ENCODE peak calls at places on chromosomes 6 and 20, in eight cellular contexts. B, H, R, A, L, N, X and I are unnamed samples.

GRCh38 chr6:3194535-3195376 is 32.7 kb downstream of the TUBB2B start:
- DNase-seq in B (no peak), H (peak; percentile 80), R (peak; percentile 79), A (peak; percentile 9), L (no peak), N (no peak), X (no peak), I (peak; percentile 27)

GRCh38 chr20:63082308-63082938 is 75.7 kb upstream of the BHLHE23 start:
- DNase-seq in B (no peak), H (no peak), R (peak; percentile 19), A (no peak), L (no peak), N (peak; percentile 47), X (peak; percentile 64), I (no peak)

GRCh38 chr6:41013473-41014153 is 25.4 kb downstream of the UNC5CL start:
- DNase-seq in B (no peak), H (no peak), R (no peak), A (no peak), L (no peak), N (no peak), X (no peak), I (no peak)

GRCh38 chr6:3315841-3316240 is 57.1 kb downstream of the PSMG4 start:
- DNase-seq in B (no peak), H (no peak), R (peak; percentile 52), A (no peak), L (no peak), N (no peak), X (no peak), I (no peak)

GRCh38 chr6:26205625-26206574 is 118.7 kb downstream of the HFE start:
- DNase-seq in B (no peak), H (peak; percentile 42), R (peak; percentile 89), A (peak; percentile 28), L (peak; percentile 96), N (peak; percentile 78), X (peak; percentile 83), I (peak; percentile 88)

GRCh38 chr6:12066297-12066696 is 54.2 kb downstream of the HIVEP1 start:
- DNase-seq in B (no peak), H (no peak), R (peak; percentile 49), A (no peak), L (no peak), N (no peak), X (peak; percentile 22), I (no peak)

GRCh38 chr6:154485784-154486183 is 24.7 kb downstream of the CNKSR3 start:
- DNase-seq in B (no peak), H (no peak), R (no peak), A (peak; percentile 35), L (no peak), N (no peak), X (no peak), I (no peak)

GRCh38 chr6:19851273-19852089 is 14.3 kb downstream of the ID4 start:
- DNase-seq in B (no peak), H (peak; percentile 50), R (peak; percentile 79), A (peak; percentile 85), L (peak; percentile 8), N (peak; percentile 90), X (peak; percentile 77), I (peak; percentile 64)

GRCh38 chr6:32933661-32934085 is 7.2 kb downstream of the HLA-DMB start:
- DNase-seq in B (peak; percentile 45), H (peak; percentile 53), R (peak; percentile 78), A (peak; percentile 6), L (peak; percentile 66), N (peak; percentile 80), X (peak; percentile 85), I (peak; percentile 60)

GRCh38 chr6:80280258-80281010 is 174.0 kb downstream of the BCKDHB start:
- DNase-seq in B (no peak), H (no peak), R (peak; percentile 40), A (no peak), L (peak; percentile 11), N (peak; percentile 4), X (peak; percentile 10), I (peak; percentile 42)

GRCh38 chr20:52448513-52448912 is 256.9 kb upstream of the ZFP64 start:
- DNase-seq in B (no peak), H (no peak), R (no peak), A (no peak), L (no peak), N (no peak), X (no peak), I (no peak)

GRCh38 chr6:143821359-143821758 is 21.8 kb upstream of the LTV1 start:
- DNase-seq in B (no peak), H (no peak), R (no peak), A (no peak), L (no peak), N (no peak), X (no peak), I (no peak)

GRCh38 chr20:63553933-63554290 is at the start of gene FNDC11:
- DNase-seq in B (peak; percentile 37), H (no peak), R (peak; percentile 10), A (peak; percentile 16), L (no peak), N (peak; percentile 28), X (peak; percentile 61), I (no peak)

GRCh38 chr6:117481278-117481925 is 1.1 kb upstream of the DCBLD1 start:
- DNase-seq in B (no peak), H (no peak), R (no peak), A (no peak), L (no peak), N (no peak), X (no peak), I (no peak)

GRCh38 chr6:29531668-29532067 is 27.9 kb downstream of the UBD start:
- DNase-seq in B (no peak), H (no peak), R (no peak), A (no peak), L (no peak), N (peak; percentile 4), X (no peak), I (peak; percentile 44)

GRCh38 chr20:63696311-63696627 is 183 bp upstream of the TNFRSF6B start:
- DNase-seq in B (no peak), H (no peak), R (peak; percentile 55), A (no peak), L (peak; percentile 29), N (peak; percentile 61), X (peak; percentile 45), I (no peak)

GRCh38 chr6:132483779-132484679 is 28.9 kb downstream of the STX7 start:
- DNase-seq in B (no peak), H (peak; percentile 83), R (peak; percentile 71), A (peak; percentile 31), L (peak; percentile 47), N (peak; percentile 77), X (peak; percentile 82), I (peak; percentile 50)

GRCh38 chr6:40542175-40542764 is 44.9 kb downstream of the LRFN2 start:
- DNase-seq in B (no peak), H (no peak), R (no peak), A (no peak), L (no peak), N (no peak), X (no peak), I (no peak)

GRCh38 chr20:50682947-50683530 is 8.3 kb downstream of the RIPOR3 start:
- DNase-seq in B (no peak), H (no peak), R (no peak), A (no peak), L (no peak), N (no peak), X (no peak), I (no peak)

GRCh38 chr20:50580016-50580747 is 70.0 kb downstream of the PTPN1 start:
- DNase-seq in B (no peak), H (peak; percentile 25), R (peak; percentile 50), A (no peak), L (peak; percentile 20), N (peak; percentile 77), X (peak; percentile 76), I (peak; percentile 65)

GRCh38 chr6:30684386-30685156 is 1.9 kb downstream of the PPP1R18 start:
- DNase-seq in B (peak; percentile 24), H (peak; percentile 19), R (peak; percentile 29), A (no peak), L (peak; percentile 62), N (no peak), X (peak; percentile 67), I (peak; percentile 44)

GRCh38 chr6:30965140-30965601 is 18.3 kb upstream of the MUC21 start:
- DNase-seq in B (no peak), H (no peak), R (no peak), A (no peak), L (peak; percentile 40), N (no peak), X (no peak), I (no peak)

GRCh38 chr6:69961251-69961650 is 94.9 kb downstream of the COL19A1 start:
- DNase-seq in B (no peak), H (no peak), R (no peak), A (no peak), L (no peak), N (no peak), X (peak; percentile 2), I (no peak)

GRCh38 chr20:62059926-62060630 is 5.6 kb downstream of the TAF4 start:
- DNase-seq in B (no peak), H (no peak), R (no peak), A (no peak), L (no peak), N (no peak), X (no peak), I (no peak)

GRCh38 chr6:107304421-107305025 is 154.8 kb downstream of the PDSS2 start:
- DNase-seq in B (no peak), H (no peak), R (peak; percentile 38), A (no peak), L (no peak), N (peak; percentile 87), X (no peak), I (peak; percentile 59)

GRCh38 chr20:58618694-58619540 is 32.2 kb upstream of the STX16 start:
- DNase-seq in B (no peak), H (no peak), R (peak; percentile 94), A (no peak), L (no peak), N (no peak), X (peak; percentile 64), I (no peak)

GRCh38 chr6:46930331-46930730 is 8.6 kb upstream of the ADGRF5 start:
- DNase-seq in B (no peak), H (no peak), R (no peak), A (no peak), L (no peak), N (no peak), X (no peak), I (no peak)

GRCh38 chr6:42915737-42916136 is at the start of gene PTCRA:
- DNase-seq in B (no peak), H (no peak), R (no peak), A (no peak), L (no peak), N (no peak), X (no peak), I (no peak)

GRCh38 chr20:36439040-36439730 is 102.1 kb upstream of the MYL9 start:
- DNase-seq in B (peak; percentile 23), H (peak; percentile 52), R (peak; percentile 42), A (peak; percentile 22), L (peak; percentile 24), N (peak; percentile 78), X (peak; percentile 80), I (peak; percentile 46)

GRCh38 chr6:129501401-129502051 is 208.5 kb downstream of the ARHGAP18 start:
- DNase-seq in B (no peak), H (peak; percentile 51), R (peak; percentile 100), A (no peak), L (peak; percentile 46), N (peak; percentile 91), X (peak; percentile 98), I (peak; percentile 94)

GRCh38 chr6:113102761-113103160 is 754.4 kb upstream of the MARCKS start:
- DNase-seq in B (no peak), H (no peak), R (peak; percentile 59), A (no peak), L (peak; percentile 21), N (peak; percentile 25), X (peak; percentile 58), I (peak; percentile 72)

GRCh38 chr6:82381278-82381677 is 17.7 kb downstream of the TPBG start:
- DNase-seq in B (no peak), H (no peak), R (no peak), A (no peak), L (no peak), N (no peak), X (no peak), I (no peak)

GRCh38 chr6:26022166-26022510 is 59.5 kb downstream of the TRIM38 start:
- DNase-seq in B (peak; percentile 15), H (peak; percentile 89), R (peak; percentile 87), A (peak; percentile 56), L (peak; percentile 84), N (peak; percentile 77), X (peak; percentile 91), I (peak; percentile 80)